ENCODE peak calls at places on chromosomes 7 and 10, in five cellular contexts. U, B, H, K and R are unnamed samples.

GRCh38 chr7:5598261-5598761 is 174.7 kb upstream of the TNRC18 start:
- DNase-seq in U (no peak), H (no peak), K (no peak), B (no peak), R (no peak)

GRCh38 chr7:95169678-95170077 is 154.7 kb downstream of the PON1 start:
- DNase-seq in U (no peak), B (no peak), H (no peak), K (no peak), R (no peak)

GRCh38 chr7:132351858-132352539 is 224.3 kb downstream of the PLXNA4 start:
- DNase-seq in K (no peak), H (no peak), B (no peak), U (no peak), R (no peak)

GRCh38 chr10:3512263-3512662 is 272.7 kb downstream of the KLF6 start:
- DNase-seq in U (no peak), H (no peak), B (no peak), K (no peak), R (no peak)

GRCh38 chr7:91194841-91195240 is 69.4 kb upstream of the FZD1 start:
- DNase-seq in H (no peak), U (no peak), B (no peak), K (no peak), R (no peak)

GRCh38 chr7:151428393-151429231 is 11.3 kb downstream of the CRYGN start:
- DNase-seq in K (no peak), H (no peak), B (peak; percentile 59), U (peak; percentile 27), R (no peak)

GRCh38 chr7:138982204-138982623 is 1.0 kb upstream of the KIAA1549 start:
- DNase-seq in B (no peak), K (no peak), H (no peak), U (no peak), R (no peak)

GRCh38 chr10:70652761-70653657 is 19.3 kb upstream of the ADAMTS14 start:
- DNase-seq in H (no peak), B (peak; percentile 54), K (no peak), U (no peak), R (no peak)

GRCh38 chr7:101717986-101718746 is 89.1 kb upstream of the MYL10 start:
- DNase-seq in U (peak; percentile 28), B (no peak), K (no peak), H (no peak), R (no peak)

GRCh38 chr7:69619619-69620018 is 21.3 kb downstream of the AUTS2 start:
- DNase-seq in B (no peak), K (no peak), H (no peak), U (no peak), R (no peak)

GRCh38 chr7:69620063-69620462 is 21.8 kb downstream of the AUTS2 start:
- DNase-seq in B (no peak), H (no peak), U (no peak), K (no peak), R (no peak)

GRCh38 chr7:69617364-69617763 is 19.1 kb downstream of the AUTS2 start:
- DNase-seq in B (no peak), K (no peak), U (no peak), H (no peak), R (no peak)

GRCh38 chr7:69612981-69613380 is 14.7 kb downstream of the AUTS2 start:
- DNase-seq in H (no peak), U (no peak), K (no peak), B (no peak), R (no peak)

GRCh38 chr7:69615696-69616095 is 17.4 kb downstream of the AUTS2 start:
- DNase-seq in B (no peak), K (no peak), H (no peak), U (no peak), R (no peak)
- TF ChIP-seq POLR2A in B (no peak), K (no peak), H (no peak), U (no peak), R (no peak)

GRCh38 chr7:140165422-140165821 is 11.4 kb downstream of the KDM7A start:
- DNase-seq in U (no peak), H (no peak), K (no peak), B (no peak), R (no peak)
- TF ChIP-seq EP300 in U (no peak), H (no peak), K (no peak), B (no peak), R (no peak)

DNA sequence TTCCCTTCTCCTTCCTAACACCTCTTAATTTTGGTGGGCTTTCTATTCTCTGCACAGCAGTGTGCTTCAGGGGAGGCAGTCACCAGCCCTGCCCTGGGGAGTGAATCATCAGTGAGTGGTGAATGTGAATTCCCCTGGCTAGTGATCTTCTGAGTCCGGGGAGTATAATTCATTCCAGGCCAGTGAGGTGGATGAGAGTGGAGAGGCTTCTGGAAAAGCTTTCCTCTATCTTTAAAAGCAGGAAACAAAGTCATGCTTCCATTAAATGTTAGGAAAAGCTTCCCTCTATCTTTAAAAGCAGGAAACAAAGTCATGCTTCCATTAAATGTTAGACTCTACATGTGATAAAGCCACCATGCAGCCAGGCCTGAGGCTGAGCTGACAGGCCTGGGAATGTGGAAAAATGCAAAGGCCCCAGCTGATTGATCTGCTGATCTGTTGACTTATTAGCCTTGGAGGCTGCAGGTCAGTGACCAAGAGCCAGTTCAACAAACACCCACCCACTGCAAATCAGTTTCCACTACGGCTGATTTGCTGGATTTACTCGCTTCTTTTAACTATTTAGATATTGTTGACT is 25.4 kb upstream of the ITGB1 start:
- DNase-seq in H (no peak), K (peak; percentile 72), B (no peak), U (peak; percentile 77), R (no peak)
- H3K4me1 ChIP-seq in H (peaks cover 38% of the 10 kb centered on the region), K (peaks cover 80% of the 10 kb centered on the region), B (peaks cover 20% of the 10 kb centered on the region), U (peaks cover 57% of the 10 kb centered on the region), R (peaks cover 43% of the 10 kb centered on the region)

GRCh38 chr7:30501264-30501663 is 3.4 kb downstream of the GGCT start:
- DNase-seq in K (no peak), U (no peak), H (no peak), B (no peak), R (no peak)

GRCh38 chr7:30503273-30504212 is 1.1 kb downstream of the GGCT start:
- DNase-seq in H (no peak), U (no peak), K (no peak), B (no peak), R (no peak)

GRCh38 chr7:30505174-30505697 is 607 bp upstream of the GGCT start:
- DNase-seq in U (no peak), B (no peak), H (no peak), K (no peak), R (no peak)

GRCh38 chr7:30502470-30503251 is 2.0 kb downstream of the GGCT start:
- DNase-seq in U (no peak), K (no peak), H (no peak), B (no peak), R (no peak)

DNA sequence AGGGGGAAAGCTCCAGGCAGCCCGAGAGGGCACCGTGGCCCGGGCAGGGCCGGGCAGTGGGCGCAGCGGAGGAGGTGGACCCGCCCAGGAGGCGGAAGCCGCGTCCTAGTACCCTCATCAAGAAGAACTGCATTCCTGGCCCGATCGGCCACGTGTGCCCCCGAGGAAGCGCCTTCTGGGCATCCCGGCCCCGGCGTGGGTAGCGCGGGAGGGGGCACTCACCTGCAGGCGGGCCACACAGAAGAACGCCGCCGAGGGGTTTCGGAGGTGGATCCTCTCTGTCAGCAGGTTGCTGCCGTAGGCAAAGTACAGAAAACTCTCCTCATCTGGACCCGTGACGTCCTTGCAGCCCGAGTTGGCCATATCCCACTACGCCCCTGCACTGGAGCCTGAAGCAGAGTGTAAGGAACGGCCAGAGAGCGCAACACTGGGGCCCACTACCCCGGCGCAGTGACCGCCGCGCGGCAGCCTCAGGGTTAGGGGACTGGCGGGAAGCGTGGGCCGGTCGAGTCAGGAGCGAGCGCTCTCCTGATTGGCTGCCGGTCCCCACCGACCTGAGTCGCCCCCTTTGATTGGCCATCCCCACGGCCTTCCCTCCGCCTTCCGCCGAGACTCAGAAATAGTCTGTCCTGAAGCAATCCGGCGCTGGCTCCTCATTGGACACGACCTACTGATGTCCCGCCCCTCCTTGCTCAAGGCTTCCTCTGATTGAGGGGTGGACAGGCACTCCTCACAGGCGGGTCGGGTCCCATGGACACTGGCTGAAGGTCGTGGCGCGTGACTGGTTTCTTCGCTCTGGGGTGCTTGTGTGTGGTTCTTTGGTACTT is at the start of gene GGCT:
- DNase-seq in U (peak; percentile 97), K (peak; percentile 96), H (peak; percentile 99), B (peak; percentile 100), R (peak; percentile 100)
- TF ChIP-seq POLR2A in U (peak; percentile 97), K (peak; percentile 82), H (peak; percentile 85), B (peak; percentile 60), R (peak; percentile 13)

GRCh38 chr10:61987951-61988379 is 86.5 kb downstream of the ARID5B start:
- DNase-seq in K (no peak), H (no peak), U (no peak), B (no peak), R (no peak)
- TF ChIP-seq EP300 in K (no peak), H (no peak), U (no peak), B (no peak), R (no peak)

GRCh38 chr10:5663692-5664427 is 2.5 kb downstream of the ASB13 start:
- DNase-seq in U (no peak), B (no peak), H (no peak), K (peak; percentile 36), R (no peak)

GRCh38 chr10:5669609-5670008 is 3.2 kb upstream of the ASB13 start:
- DNase-seq in B (no peak), U (no peak), H (no peak), K (no peak), R (no peak)

GRCh38 chr10:5665380-5666323 is 743 bp downstream of the ASB13 start:
- DNase-seq in U (peak; percentile 28), B (no peak), H (peak; percentile 37), K (peak; percentile 40), R (no peak)

GRCh38 chr10:5668429-5668828 is 2.0 kb upstream of the ASB13 start:
- DNase-seq in H (no peak), K (no peak), U (no peak), B (no peak), R (no peak)

GRCh38 chr10:5666324-5667220 is at the start of gene ASB13:
- DNase-seq in B (no peak), K (peak; percentile 68), U (peak; percentile 54), H (peak; percentile 80), R (peak; percentile 90)
- H3K4me1 ChIP-seq in B (peaks cover 31% of the 10 kb centered on the region), K (peaks cover 10% of the 10 kb centered on the region), U (peaks cover 54% of the 10 kb centered on the region), H (peaks cover 42% of the 10 kb centered on the region), R (peaks cover 42% of the 10 kb centered on the region)

GRCh38 chr7:143518941-143519340 is 41.3 kb downstream of the TAS2R41 start:
- DNase-seq in U (no peak), B (no peak), H (no peak), K (no peak), R (no peak)
- TF ChIP-seq POLR2A in U (no peak), B (no peak), H (no peak), K (no peak), R (no peak)